ENCODE peak calls at places on chromosome 5, in ten cellular contexts. M is left ventricle myocardium inferior; Q is B cell; W is AG09309; H is lower lobe of right lung; Z is progenitor cell of endocrine pancreas; U is CD8-positive, alpha-beta T cell; G is glutamatergic neuron; Y is endothelial cell; J is hepatocyte. R is an unnamed sample.

GRCh38 chr5:40385544-40385943 is 294.2 kb upstream of the PTGER4 start:
- DNase-seq in M (no peak), Q (no peak), W (no peak), H (no peak), Z (no peak), U (no peak), G (no peak), Y (no peak), J (no peak), R (no peak)

GRCh38 chr5:7741415-7742065 is 109.4 kb downstream of the CFAP90 start:
- DNase-seq in M (no peak), Q (no peak), W (no peak), H (no peak), Z (no peak), U (no peak), G (no peak), Y (no peak), J (no peak), R (no peak)

GRCh38 chr5:119077444-119077843 is 6.6 kb downstream of the DMXL1 start:
- DNase-seq in M (no peak), Q (no peak), W (no peak), H (no peak), Z (no peak), U (no peak), G (no peak), Y (no peak), J (no peak), R (no peak)

GRCh38 chr5:147530801-147531389 is 21.0 kb upstream of the DPYSL3 start:
- DNase-seq in M (no peak), Q (no peak), W (peak; percentile 68), H (no peak), Z (no peak), U (no peak), G (no peak), Y (no peak), J (no peak), R (no peak)

GRCh38 chr5:127813633-127814171 is 110.5 kb downstream of the CCDC192 start:
- DNase-seq in M (no peak), Q (no peak), W (peak; percentile 71), H (no peak), Z (no peak), U (no peak), G (no peak), Y (no peak), J (no peak), R (no peak)

GRCh38 chr5:175347027-175347426 is 97.0 kb downstream of the DRD1 start:
- DNase-seq in M (no peak), Q (no peak), W (peak; percentile 29), H (no peak), Z (no peak), U (no peak), G (no peak), Y (no peak), J (no peak), R (no peak)

GRCh38 chr5:83345423-83345822 is 126.1 kb upstream of the VCAN start:
- DNase-seq in M (no peak), Q (no peak), W (no peak), H (no peak), Z (no peak), U (no peak), G (no peak), Y (no peak), J (no peak), R (no peak)

GRCh38 chr5:93145767-93146166 is 435.3 kb downstream of the NR2F1-AS1 start:
- DNase-seq in M (no peak), Q (no peak), W (no peak), H (no peak), Z (no peak), U (no peak), G (no peak), Y (no peak), J (no peak), R (no peak)

GRCh38 chr5:10248378-10249260 is 1.1 kb downstream of the ATPSCKMT start:
- DNase-seq in M (no peak), Q (peak; percentile 10), W (no peak), H (no peak), Z (no peak), U (no peak), G (no peak), Y (no peak), J (no peak), R (no peak)

GRCh38 chr5:5192681-5193080 is 52.6 kb downstream of the ADAMTS16 start:
- DNase-seq in M (no peak), Q (no peak), W (no peak), H (no peak), Z (no peak), U (no peak), G (no peak), Y (no peak), J (no peak), R (no peak)

GRCh38 chr5:56489272-56489671 is 256.1 kb upstream of the ANKRD55 start:
- DNase-seq in M (no peak), Q (no peak), W (no peak), H (no peak), Z (no peak), U (no peak), G (no peak), Y (no peak), J (no peak), R (no peak)

GRCh38 chr5:38968665-38969064 is 105.5 kb downstream of the RICTOR start:
- DNase-seq in M (no peak), Q (no peak), W (no peak), H (no peak), Z (no peak), U (no peak), G (no peak), Y (no peak), J (no peak), R (no peak)

GRCh38 chr5:14034991-14035390 is 90.5 kb upstream of the DNAH5 start:
- DNase-seq in M (no peak), Q (no peak), W (no peak), H (no peak), Z (no peak), U (no peak), G (no peak), Y (no peak), J (no peak), R (no peak)

GRCh38 chr5:30069441-30070263 is 1123.8 kb upstream of the CDH6 start:
- DNase-seq in M (peak; percentile 10), Q (no peak), W (no peak), H (peak; percentile 37), Z (peak; percentile 8), U (no peak), G (no peak), Y (no peak), J (no peak), R (no peak)

DNA sequence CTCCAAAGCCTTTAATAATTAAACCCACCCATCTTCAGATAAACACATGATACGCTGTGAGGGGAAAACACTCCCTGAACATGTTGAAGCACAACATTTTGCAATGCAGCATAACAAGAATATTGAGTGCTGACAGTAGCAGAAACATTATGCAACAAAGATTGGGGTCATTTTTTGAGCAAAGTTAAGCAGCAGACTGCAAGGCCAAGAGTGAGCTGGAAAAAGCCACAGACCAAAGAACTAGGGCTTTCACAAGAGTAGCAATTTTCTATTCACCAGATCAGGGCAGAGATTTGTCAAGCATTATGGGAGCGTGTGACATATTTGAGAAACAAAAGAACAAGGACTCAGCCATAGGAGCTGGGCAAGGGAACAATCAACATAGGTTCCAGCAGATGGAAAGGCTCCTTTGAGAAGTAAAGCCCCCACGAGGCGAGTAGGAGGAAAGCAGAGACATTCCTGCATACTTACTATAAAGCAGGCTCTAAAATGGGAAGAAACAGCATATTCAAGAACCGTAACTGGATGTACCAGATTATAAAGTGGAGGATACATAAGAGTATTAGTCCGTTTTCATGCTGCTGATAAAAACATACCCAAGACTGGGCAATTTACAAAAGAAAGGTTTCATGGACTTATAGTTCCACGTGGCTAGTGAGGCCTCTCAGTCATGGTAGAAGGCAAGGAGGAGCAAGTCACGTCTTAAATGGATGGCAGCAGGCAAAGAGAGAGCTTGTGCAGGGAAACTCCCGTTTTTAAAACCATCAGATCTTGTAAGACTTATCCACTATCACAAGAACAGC is 4.8 kb upstream of the TTC23L start:
- DNase-seq in M (no peak), Q (no peak), W (no peak), H (no peak), Z (no peak), U (no peak), G (no peak), Y (no peak), J (no peak), R (no peak)
- TF ChIP-seq CTCF in M (no peak), Q (no peak), W (no peak), H (no peak), Z (no peak), U (no peak), G (no peak), Y (no peak), J (no peak), R (no peak)

GRCh38 chr5:160188151-160188967 is 40.9 kb upstream of the FABP6 start:
- DNase-seq in M (peak; percentile 75), Q (no peak), W (peak; percentile 21), H (peak; percentile 63), Z (peak; percentile 33), U (no peak), G (peak; percentile 33), Y (peak; percentile 29), J (peak; percentile 86), R (no peak)
- TF ChIP-seq CTCF in M (no peak), Q (no peak), W (no peak), H (no peak), Z (no peak), U (no peak), G (no peak), Y (no peak), J (no peak), R (no peak)

DNA sequence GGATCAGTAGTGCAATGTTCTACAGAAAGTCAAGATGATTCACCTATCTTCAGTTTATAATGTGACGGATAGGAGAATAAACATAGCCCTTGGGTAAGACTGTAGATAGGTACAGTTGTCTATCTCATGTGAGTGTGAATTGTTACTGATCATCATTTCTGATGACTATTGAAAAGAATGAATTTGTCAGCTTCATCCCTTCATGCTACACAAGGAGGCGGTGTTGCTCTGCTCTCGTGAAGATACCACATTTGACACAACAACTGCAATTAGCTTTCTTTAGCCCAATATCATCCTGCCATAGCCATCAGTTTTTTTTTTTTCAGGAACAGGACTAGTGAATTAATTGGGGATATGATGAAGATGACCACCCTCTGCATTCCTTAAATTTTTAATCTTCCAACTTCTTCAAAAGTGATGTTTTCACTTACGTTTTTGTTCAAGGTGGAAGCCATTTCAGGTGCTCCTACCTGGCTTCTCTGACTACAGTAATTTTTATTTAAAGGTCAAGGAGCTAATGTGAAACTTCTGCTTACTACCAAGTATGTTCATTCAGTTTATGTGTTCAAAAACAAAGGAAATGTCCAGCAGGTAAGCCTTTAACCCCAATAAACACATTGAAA is 152.9 kb upstream of the MOCS2 start:
- DNase-seq in M (no peak), Q (no peak), W (no peak), H (no peak), Z (no peak), U (no peak), G (peak; percentile 19), Y (peak; percentile 45), J (peak; percentile 29), R (no peak)
- TF ChIP-seq CTCF in M (peak; percentile 50), Q (no peak), W (peak; percentile 68), H (peak; percentile 36), Z (peak; percentile 60), U (no peak), G (peak; percentile 15), Y (peak; percentile 33), J (peak; percentile 60), R (no peak)

DNA sequence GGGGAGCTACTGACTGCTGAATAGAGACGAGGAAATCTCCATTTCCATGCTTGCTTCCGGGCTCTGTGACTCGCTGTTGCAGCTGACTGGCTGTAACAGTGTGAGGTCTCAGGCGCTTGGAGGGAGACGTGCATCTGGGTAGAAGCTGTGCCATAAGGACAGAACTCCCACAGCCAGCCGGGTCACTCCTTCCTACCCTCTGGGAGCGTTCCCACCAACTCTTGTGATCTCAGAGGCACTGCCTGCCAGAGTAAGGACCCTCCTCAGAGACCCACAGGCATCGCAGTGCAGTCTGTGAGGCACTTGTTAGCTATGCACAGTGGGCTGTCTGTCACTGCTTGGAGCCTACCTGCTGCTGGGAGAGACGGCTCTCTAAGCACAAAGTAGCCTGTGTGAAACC is 203.4 kb upstream of the SEMA6A start:
- DNase-seq in M (no peak), Q (no peak), W (no peak), H (no peak), Z (no peak), U (no peak), G (peak; percentile 28), Y (peak; percentile 14), J (no peak), R (no peak)
- TF ChIP-seq CTCF in M (no peak), Q (no peak), W (no peak), H (no peak), Z (no peak), U (no peak), G (no peak), Y (no peak), J (no peak), R (no peak)